ENCODE peak calls at places on chromosomes 5 and 9, in nine cellular contexts. J, I, L, W, Z, M, T, X and P are unnamed samples.

GRCh38 chr5:39082995-39083394 is 8.8 kb upstream of the RICTOR start:
- DNase-seq in W (no peak), I (no peak), Z (no peak), M (no peak), L (no peak), J (no peak), T (no peak), X (no peak), P (no peak)

GRCh38 chr5:82351754-82352145 is 73.6 kb upstream of the RPS23 start:
- DNase-seq in J (peak), Z (peak), I (no peak), M (peak), W (no peak), X (no peak), L (no peak), T (no peak), P (no peak)

GRCh38 chr5:23274156-23274555 is 233.3 kb upstream of the PRDM9 start:
- DNase-seq in Z (no peak), L (no peak), T (no peak), J (no peak), X (no peak), W (no peak), M (no peak), I (no peak), P (no peak)

GRCh38 chr5:6576861-6577501 is 55.9 kb downstream of the NSUN2 start:
- DNase-seq in I (no peak), Z (peak), X (no peak), J (peak), W (no peak), M (peak), L (no peak), T (no peak), P (no peak)

GRCh38 chr5:99320461-99320860 is 391.7 kb upstream of the CHD1 start:
- DNase-seq in L (no peak), T (no peak), W (no peak), Z (no peak), I (no peak), M (no peak), J (no peak), X (no peak), P (no peak)

GRCh38 chr9:100355561-100355960 is 2.8 kb upstream of the TEX10 start:
- DNase-seq in I (no peak), J (no peak), Z (no peak), L (no peak), X (no peak), M (no peak), W (no peak), T (no peak), P (no peak)

GRCh38 chr5:172370237-172370640 is 84.1 kb downstream of the SH3PXD2B start:
- DNase-seq in T (no peak), I (no peak), J (no peak), X (no peak), L (no peak), Z (no peak), W (no peak), M (no peak), P (peak)

GRCh38 chr9:92762196-92762595 is 2.4 kb downstream of the BICD2 start:
- DNase-seq in I (no peak), L (no peak), T (no peak), M (no peak), Z (no peak), W (no peak), X (no peak), J (no peak), P (peak)

GRCh38 chr9:129552064-129552463 is 68.8 kb downstream of the C9orf50 start:
- DNase-seq in I (no peak), Z (no peak), T (peak), X (no peak), J (no peak), W (no peak), M (no peak), L (peak), P (no peak)

GRCh38 chr9:134461436-134461982 is 135.3 kb downstream of the RXRA start:
- DNase-seq in J (no peak), T (no peak), W (no peak), Z (no peak), M (no peak), I (no peak), X (no peak), L (no peak), P (no peak)

GRCh38 chr9:22050924-22051323 is 41.8 kb upstream of the CDKN2B start:
- DNase-seq in M (no peak), Z (no peak), W (no peak), X (no peak), I (no peak), L (no peak), T (no peak), J (no peak), P (no peak)

GRCh38 chr9:129763235-129763917 is 10.5 kb upstream of the PTGES start:
- DNase-seq in T (peak), I (peak), M (no peak), J (peak), Z (no peak), W (no peak), X (peak), L (peak), P (no peak)

GRCh38 chr9:131657456-131657855 is 82.4 kb downstream of the RAPGEF1 start:
- DNase-seq in X (peak), T (no peak), I (no peak), J (no peak), Z (no peak), M (no peak), W (no peak), L (no peak), P (no peak)

GRCh38 chr9:20941177-20941690 is 90.2 kb downstream of the HACD4 start:
- DNase-seq in I (no peak), J (peak), X (peak), L (peak), Z (peak), M (no peak), W (no peak), T (no peak), P (no peak)

GRCh38 chr5:137220523-137220927 is 278.6 kb downstream of the SPOCK1 start:
- DNase-seq in Z (peak), L (no peak), J (peak), T (no peak), W (no peak), I (no peak), M (peak), X (no peak), P (no peak)

GRCh38 chr5:34039398-34040157 is 3.4 kb downstream of the C1QTNF3 start:
- DNase-seq in J (no peak), X (no peak), Z (no peak), I (no peak), L (no peak), M (no peak), W (no peak), T (no peak), P (no peak)

GRCh38 chr9:109192732-109193361 is 25.8 kb upstream of the FRRS1L start:
- DNase-seq in L (no peak), W (no peak), J (peak), M (peak), Z (peak), X (peak), I (no peak), T (no peak), P (no peak)

GRCh38 chr9:110808599-110808980 is 140.0 kb downstream of the MUSK start:
- DNase-seq in L (no peak), X (no peak), J (no peak), Z (no peak), W (no peak), I (no peak), T (no peak), M (no peak), P (no peak)

GRCh38 chr5:176965633-176966032 is 40.9 kb downstream of the UIMC1 start:
- DNase-seq in Z (no peak), J (no peak), W (no peak), M (no peak), I (no peak), L (no peak), X (no peak), T (no peak), P (no peak)

GRCh38 chr5:78647838-78648358 is 674 bp downstream of the LHFPL2 start:
- DNase-seq in I (peak), W (no peak), L (peak), T (peak), J (peak), M (no peak), X (peak), Z (peak), P (no peak)

GRCh38 chr5:149212203-149212951 is 59.3 kb upstream of the AFAP1L1 start:
- DNase-seq in I (no peak), M (no peak), T (no peak), L (no peak), X (no peak), J (peak), Z (no peak), W (no peak), P (no peak)

GRCh38 chr5:17785774-17786173 is 151.5 kb downstream of the TAF11L14 start:
- DNase-seq in W (no peak), J (no peak), M (no peak), L (no peak), T (no peak), I (no peak), Z (no peak), X (no peak), P (no peak)

GRCh38 chr9:74865177-74865576 is 22.5 kb downstream of the TRPM6 start:
- DNase-seq in T (no peak), I (no peak), L (no peak), Z (no peak), X (no peak), M (no peak), W (no peak), J (no peak), P (no peak)

GRCh38 chr5:91469517-91470165 is 86.5 kb upstream of the ARRDC3 start:
- DNase-seq in M (no peak), W (no peak), T (no peak), L (no peak), I (no peak), J (no peak), X (no peak), Z (no peak), P (no peak)

GRCh38 chr9:14111670-14112069 is 202.3 kb downstream of the NFIB start:
- DNase-seq in Z (no peak), X (no peak), T (no peak), J (peak), L (no peak), W (no peak), I (no peak), M (no peak), P (no peak)

GRCh38 chr5:180853522-180853921 is 7.6 kb downstream of the ZFP62 start:
- DNase-seq in X (no peak), L (no peak), Z (no peak), M (no peak), J (no peak), T (no peak), W (no peak), I (no peak), P (no peak)

GRCh38 chr9:113886471-113886870 is 10.4 kb downstream of the ZNF618 start:
- DNase-seq in X (no peak), J (peak), Z (peak), T (no peak), M (no peak), I (no peak), L (no peak), W (no peak), P (no peak)

GRCh38 chr9:113886003-113886324 is 9.9 kb downstream of the ZNF618 start:
- DNase-seq in L (peak), Z (peak), J (peak), I (no peak), M (no peak), W (no peak), X (no peak), T (no peak), P (no peak)

GRCh38 chr9:113886933-113887332 is 10.8 kb downstream of the ZNF618 start:
- DNase-seq in Z (no peak), T (no peak), I (no peak), X (no peak), L (no peak), M (no peak), W (no peak), J (no peak), P (no peak)

GRCh38 chr9:113887436-113887835 is 11.3 kb downstream of the ZNF618 start:
- DNase-seq in Z (no peak), I (no peak), X (no peak), T (no peak), J (no peak), W (no peak), L (no peak), M (no peak), P (no peak)

DNA sequence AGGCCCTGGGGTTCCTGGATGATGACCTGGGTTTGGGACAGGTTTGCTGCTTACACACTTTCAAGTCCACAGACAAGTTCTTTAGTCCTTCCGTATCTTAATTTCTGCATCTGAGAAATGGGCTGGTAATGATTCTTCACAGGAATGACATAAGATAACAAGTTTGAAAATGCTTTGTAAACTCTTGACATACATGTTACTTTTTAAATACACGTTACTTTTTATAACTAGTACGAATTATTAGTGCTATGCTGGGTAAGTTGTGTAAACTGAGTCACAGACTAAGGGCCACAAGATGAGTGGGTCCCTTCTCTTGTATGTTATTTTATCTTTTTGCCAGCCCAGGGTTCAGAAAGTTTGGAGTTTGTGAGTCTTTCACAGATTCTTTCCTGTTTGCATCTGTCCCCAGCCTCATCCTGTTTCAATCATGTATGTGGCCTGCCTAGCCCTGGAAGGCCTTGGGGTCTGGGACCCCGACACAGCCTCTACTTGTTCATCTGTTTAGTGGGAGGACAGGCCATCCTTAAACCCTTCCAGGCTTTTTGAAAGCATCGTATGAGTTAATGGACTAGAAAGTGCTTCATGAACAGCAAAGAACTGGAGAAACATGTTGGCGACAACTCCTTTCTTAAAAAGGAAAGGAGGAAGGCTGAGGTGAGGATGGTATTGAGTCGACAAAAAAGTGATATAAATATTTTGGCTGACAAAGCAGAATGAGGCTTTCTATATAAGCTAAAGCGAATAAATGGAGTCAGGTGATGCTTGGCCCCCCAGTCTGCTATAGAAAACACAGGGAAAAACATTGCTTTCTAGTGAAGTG is 9.3 kb downstream of the ZNF618 start:
- DNase-seq in L (no peak), J (no peak), I (no peak), Z (no peak), M (no peak), W (no peak), T (no peak), X (no peak), P (no peak)
- TF ChIP-seq POLR2A in L (no peak), J (no peak), I (no peak), Z (no peak), M (peak), W (no peak), T (no peak), X (no peak), P (no peak)

GRCh38 chr5:72438141-72438540 is 69.1 kb downstream of the ZNF366 start:
- DNase-seq in X (no peak), J (peak), L (no peak), W (no peak), M (no peak), Z (no peak), T (no peak), I (no peak), P (no peak)
- TF ChIP-seq POLR2A in X (no peak), J (no peak), L (no peak), W (no peak), M (no peak), Z (no peak), T (no peak), I (no peak), P (no peak)

GRCh38 chr5:151637676-151638075 is 46.5 kb upstream of the FAT2 start:
- DNase-seq in L (no peak), W (no peak), M (no peak), I (no peak), T (no peak), X (no peak), J (no peak), Z (no peak), P (no peak)
- TF ChIP-seq POLR2A in L (no peak), W (no peak), M (no peak), I (no peak), T (no peak), X (no peak), J (no peak), Z (no peak), P (no peak)

DNA sequence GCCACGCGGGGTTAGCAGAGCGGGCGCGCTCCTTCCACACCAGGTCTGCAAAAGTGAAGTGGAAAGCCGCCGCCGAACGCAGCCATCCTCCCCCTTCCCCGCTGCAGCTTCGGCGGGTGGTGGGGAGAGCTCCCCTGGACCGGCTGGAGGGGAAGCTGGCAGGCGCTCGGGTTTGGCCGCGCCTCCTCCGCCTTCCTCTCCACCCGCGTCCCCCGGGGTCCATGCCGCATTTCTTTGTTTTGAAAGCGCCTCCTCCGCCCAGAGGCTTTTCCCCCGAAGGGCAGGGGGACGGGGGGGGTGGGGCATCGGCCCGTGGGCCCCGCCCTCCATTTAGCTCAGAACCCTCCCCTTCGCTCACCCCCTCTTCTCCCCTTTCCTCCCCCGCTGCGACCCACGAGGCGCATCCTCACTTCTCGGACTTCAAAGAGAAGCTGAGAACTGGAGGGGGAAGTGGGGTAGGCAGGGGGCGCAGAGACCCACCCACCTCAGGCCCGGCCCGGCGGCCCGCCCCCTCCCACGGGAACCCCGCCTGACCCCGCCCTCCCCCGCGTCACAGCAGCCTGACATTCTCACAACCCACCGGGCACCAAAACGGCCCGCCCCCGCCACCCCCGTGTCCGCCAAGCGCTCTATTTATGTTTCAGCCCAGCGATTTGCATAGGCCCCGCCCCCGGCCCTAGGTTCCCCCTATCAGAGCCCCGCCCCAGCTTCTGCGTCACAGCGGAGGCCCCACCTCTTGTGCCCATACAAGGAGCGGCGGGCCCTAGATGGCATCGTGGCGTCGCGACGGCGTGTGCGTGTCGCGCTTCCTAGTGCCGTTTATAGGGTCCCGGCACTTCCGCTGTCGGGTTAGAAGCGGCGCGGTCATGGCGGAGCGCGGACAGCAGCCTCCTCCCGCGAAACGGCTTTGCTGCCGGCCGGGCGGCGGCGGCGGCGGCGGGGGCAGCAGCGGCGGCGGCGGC is at the start of gene ZSWIM6:
- DNase-seq in M (peak), T (peak), W (peak), I (peak), L (peak), J (peak), X (peak), Z (peak), P (peak)
- TF ChIP-seq POLR2A in M (peak), T (peak), W (peak), I (peak), L (peak), J (peak), X (peak), Z (no peak), P (peak)